ENCODE peak calls at places on chromosomes 7 and 10, in seven cellular contexts. U, Z, W, S, X, R and Q are unnamed samples.

GRCh38 chr7:52209658-52210057 is 825.8 kb upstream of the POM121L12 start:
- DNase-seq in U (no peak), Z (no peak), W (no peak), S (no peak), X (no peak), R (no peak), Q (no peak)

GRCh38 chr10:128263891-128264688 is 137.9 kb upstream of the MKI67 start:
- DNase-seq in U (no peak), Z (peak), W (no peak), S (peak), X (peak), R (peak), Q (peak)

GRCh38 chr10:49502358-49502757 is 36.6 kb downstream of the ERCC6 start:
- DNase-seq in U (no peak), Z (no peak), W (no peak), S (no peak), X (no peak), R (peak), Q (no peak)

GRCh38 chr7:115087437-115087836 is 165.5 kb downstream of the MDFIC start:
- DNase-seq in U (peak), Z (peak), W (no peak), S (no peak), X (no peak), R (peak), Q (no peak)

GRCh38 chr7:114481995-114482394 is 67.4 kb downstream of the FOXP2 start:
- DNase-seq in U (peak), Z (no peak), W (no peak), S (no peak), X (no peak), R (peak), Q (no peak)

GRCh38 chr7:96589038-96589437 is 120.6 kb downstream of the SEM1 start:
- DNase-seq in U (no peak), Z (no peak), W (no peak), S (no peak), X (no peak), R (no peak), Q (no peak)

GRCh38 chr10:3468919-3469638 is 296.5 kb upstream of the PITRM1 start:
- DNase-seq in U (peak), Z (peak), W (no peak), S (no peak), X (no peak), R (peak), Q (no peak)

GRCh38 chr7:37524056-37524455 is 75.4 kb upstream of the ELMO1 start:
- DNase-seq in U (no peak), Z (no peak), W (no peak), S (no peak), X (no peak), R (no peak), Q (no peak)

GRCh38 chr7:124071843-124072242 is 39.0 kb upstream of the TMEM229A start:
- DNase-seq in U (no peak), Z (no peak), W (no peak), S (no peak), X (no peak), R (no peak), Q (no peak)

GRCh38 chr7:42572046-42572445 is 335.0 kb upstream of the GLI3 start:
- DNase-seq in U (no peak), Z (no peak), W (no peak), S (no peak), X (no peak), R (no peak), Q (no peak)

GRCh38 chr10:75209325-75210192 is 1.0 kb upstream of the VDAC2 start:
- DNase-seq in U (no peak), Z (peak), W (peak), S (no peak), X (peak), R (peak), Q (peak)

GRCh38 chr10:79349766-79350406 is 2.6 kb downstream of the PPIF start:
- DNase-seq in U (no peak), Z (no peak), W (peak), S (no peak), X (no peak), R (no peak), Q (peak)
- TF ChIP-seq CTCF in U (no peak), Z (no peak), W (no peak), S (no peak), X (no peak), R (no peak), Q (no peak)

GRCh38 chr7:122092964-122093797 is 50.9 kb downstream of the AASS start:
- DNase-seq in U (peak), Z (peak), W (no peak), S (peak), X (peak), R (peak), Q (peak)
- TF ChIP-seq CTCF in U (peak), Z (peak), W (peak), S (peak), X (peak), R (peak), Q (peak)

DNA sequence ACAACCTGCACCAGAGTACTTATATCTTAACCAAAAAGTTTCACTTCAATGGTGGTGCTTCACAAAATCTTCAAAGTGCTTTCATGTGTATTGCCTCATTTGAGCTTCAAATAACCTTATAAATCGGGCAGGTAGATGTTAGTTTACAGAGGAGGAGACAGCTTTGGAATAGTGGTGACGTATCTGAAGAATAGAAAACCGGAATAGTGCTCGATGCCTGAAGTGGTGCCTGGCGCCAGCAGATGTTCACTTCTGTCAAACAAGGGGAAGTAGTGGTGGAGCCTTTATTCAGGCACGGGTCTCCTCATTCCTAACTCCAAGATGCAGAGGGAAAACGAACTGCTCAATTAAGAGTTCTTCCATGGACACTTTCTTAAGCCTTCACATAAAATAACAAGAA is 58.1 kb downstream of the NHLRC2 start:
- DNase-seq in U (no peak), Z (no peak), W (no peak), S (no peak), X (no peak), R (no peak), Q (no peak)
- TF ChIP-seq CTCF in U (no peak), Z (no peak), W (no peak), S (no peak), X (no peak), R (no peak), Q (no peak)

DNA sequence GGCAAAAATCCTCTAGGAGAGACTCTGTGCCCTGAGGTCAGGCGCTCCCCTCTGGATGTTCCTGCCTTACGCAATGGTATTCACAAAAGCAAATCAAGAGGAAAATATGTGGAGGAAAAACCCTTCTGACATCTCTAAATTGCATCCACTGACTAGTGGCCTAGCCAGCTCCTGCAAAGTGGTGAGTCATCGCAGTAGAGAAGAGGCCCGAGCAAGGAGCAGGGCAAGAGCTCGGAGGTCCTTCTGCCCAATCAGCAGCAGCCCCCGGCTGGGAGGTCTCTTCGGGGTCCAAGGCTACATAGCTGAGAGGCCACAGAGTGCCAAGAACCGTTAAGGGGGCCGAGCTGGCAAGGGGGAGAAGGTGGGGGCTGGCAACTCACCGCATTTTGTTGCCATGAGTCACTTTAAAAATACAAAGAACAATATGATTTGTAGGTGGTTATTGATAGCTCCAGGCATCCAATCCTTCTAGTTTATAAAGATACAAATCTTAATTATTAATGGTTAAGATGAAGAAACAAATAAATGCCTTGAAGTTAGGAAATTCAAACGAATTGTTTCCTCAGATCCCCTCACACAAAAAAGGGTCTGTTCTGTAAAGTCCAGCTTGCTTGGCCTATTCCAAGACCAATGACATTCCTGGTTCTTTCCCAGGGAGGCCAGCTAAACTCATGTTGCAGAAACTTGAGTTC is 161.6 kb downstream of the PKD1L1 start:
- DNase-seq in U (peak), Z (peak), W (peak), S (peak), X (peak), R (peak), Q (peak)
- TF ChIP-seq CTCF in U (no peak), Z (peak), W (no peak), S (no peak), X (no peak), R (no peak), Q (no peak)

DNA sequence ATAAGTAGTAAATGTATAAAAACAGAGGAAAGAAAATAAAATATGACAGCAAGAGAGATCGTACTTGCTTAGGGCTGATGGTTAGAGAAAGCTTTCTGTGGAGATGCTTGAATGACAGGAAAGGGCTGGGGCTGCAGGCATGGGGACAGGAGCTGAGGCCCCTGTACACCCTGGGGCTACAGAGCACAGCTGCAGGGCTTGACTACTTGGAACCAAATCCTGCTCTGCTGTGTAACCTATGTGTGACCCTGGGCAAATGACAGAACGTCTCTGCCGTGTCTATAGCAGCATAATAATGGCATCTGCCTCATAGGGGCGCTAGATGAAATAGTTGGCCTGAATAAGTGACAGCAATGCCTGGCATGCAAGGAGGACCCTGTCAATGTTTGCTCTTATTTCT is 254.1 kb downstream of the USP6NL start:
- DNase-seq in U (no peak), Z (no peak), W (no peak), S (no peak), X (no peak), R (no peak), Q (no peak)
- TF ChIP-seq CTCF in U (no peak), Z (no peak), W (no peak), S (no peak), X (no peak), R (no peak), Q (no peak)

DNA sequence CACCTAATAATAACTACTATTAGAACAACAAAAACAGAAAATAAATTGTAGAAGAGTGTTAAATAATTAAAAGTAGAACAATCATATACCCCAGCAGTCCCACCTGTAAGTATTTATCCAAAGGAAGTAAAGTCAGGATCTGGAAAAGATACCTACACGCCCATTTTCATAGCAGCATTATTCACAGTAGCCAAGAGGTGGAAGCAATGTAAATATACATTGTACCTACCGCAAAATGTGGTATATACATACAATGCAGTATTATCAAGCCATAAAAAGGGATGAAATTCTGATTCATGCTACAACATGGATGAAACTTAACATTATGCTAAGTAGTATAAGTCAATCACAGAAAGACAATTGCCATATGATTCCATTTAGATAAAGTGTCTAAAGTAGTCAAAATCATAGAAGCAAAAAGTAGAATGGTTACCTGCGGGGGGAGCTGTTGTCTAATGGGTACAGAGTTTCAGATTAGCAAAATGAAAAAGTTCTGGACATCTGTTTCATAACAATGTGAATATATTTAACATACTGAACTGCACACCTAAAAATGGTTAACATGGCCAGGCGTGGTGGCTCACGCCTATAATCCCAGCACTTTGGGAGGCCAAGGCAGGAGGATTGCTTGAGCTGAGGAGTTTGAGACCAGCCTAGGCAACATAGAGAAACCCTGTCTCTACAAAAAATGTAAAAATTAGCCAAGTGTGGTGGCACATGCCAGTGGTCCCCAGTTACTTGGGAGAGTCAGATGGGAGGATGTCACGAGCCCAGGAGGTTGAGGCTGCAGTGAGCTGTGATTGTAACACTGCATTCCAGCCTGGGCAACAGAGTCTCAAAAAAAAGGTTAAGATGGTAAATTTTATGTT is 6.0 kb upstream of the TMED4 start:
- DNase-seq in U (no peak), Z (peak), W (no peak), S (no peak), X (peak), R (peak), Q (no peak)
- TF ChIP-seq CTCF in U (peak), Z (peak), W (peak), S (peak), X (no peak), R (peak), Q (no peak)

GRCh38 chr10:83375274-83375673 is 764.0 kb upstream of the GHITM start:
- DNase-seq in U (no peak), Z (no peak), W (no peak), S (no peak), X (no peak), R (no peak), Q (no peak)

GRCh38 chr10:83371696-83372490 is 767.4 kb upstream of the GHITM start:
- DNase-seq in U (no peak), Z (no peak), W (no peak), S (no peak), X (no peak), R (no peak), Q (no peak)

GRCh38 chr10:83374741-83375140 is 764.6 kb upstream of the GHITM start:
- DNase-seq in U (no peak), Z (no peak), W (no peak), S (no peak), X (no peak), R (no peak), Q (no peak)

GRCh38 chr10:83372646-83373045 is 766.7 kb upstream of the GHITM start:
- DNase-seq in U (no peak), Z (no peak), W (no peak), S (no peak), X (no peak), R (peak), Q (no peak)

DNA sequence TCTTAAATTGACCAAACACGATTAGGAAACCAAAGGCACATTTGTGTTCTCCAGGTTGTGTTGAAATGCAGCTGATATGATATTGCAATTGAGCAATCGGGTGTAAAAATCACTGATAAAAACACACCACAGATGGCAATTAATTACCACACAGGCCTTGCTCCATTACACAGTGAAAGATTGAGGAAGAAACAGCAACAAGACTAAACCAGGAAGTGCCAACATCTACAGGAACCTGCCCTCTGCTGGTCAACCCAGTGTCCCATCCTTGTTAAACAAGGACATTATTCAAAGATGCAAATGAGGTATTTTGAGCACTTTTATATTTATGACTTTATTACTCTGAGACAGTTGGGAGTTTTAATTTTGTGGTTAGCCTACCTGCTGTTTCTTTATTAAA is 765.6 kb upstream of the GHITM start:
- DNase-seq in U (no peak), Z (no peak), W (no peak), S (no peak), X (no peak), R (peak), Q (no peak)
- TF ChIP-seq CTCF in U (no peak), Z (peak), W (peak), S (peak), X (no peak), R (peak), Q (peak)

GRCh38 chr7:129664029-129665012 is 52.8 kb downstream of the NRF1 start:
- DNase-seq in U (peak), Z (peak), W (no peak), S (no peak), X (no peak), R (peak), Q (no peak)
- TF ChIP-seq CTCF in U (peak), Z (peak), W (peak), S (peak), X (no peak), R (peak), Q (no peak)

DNA sequence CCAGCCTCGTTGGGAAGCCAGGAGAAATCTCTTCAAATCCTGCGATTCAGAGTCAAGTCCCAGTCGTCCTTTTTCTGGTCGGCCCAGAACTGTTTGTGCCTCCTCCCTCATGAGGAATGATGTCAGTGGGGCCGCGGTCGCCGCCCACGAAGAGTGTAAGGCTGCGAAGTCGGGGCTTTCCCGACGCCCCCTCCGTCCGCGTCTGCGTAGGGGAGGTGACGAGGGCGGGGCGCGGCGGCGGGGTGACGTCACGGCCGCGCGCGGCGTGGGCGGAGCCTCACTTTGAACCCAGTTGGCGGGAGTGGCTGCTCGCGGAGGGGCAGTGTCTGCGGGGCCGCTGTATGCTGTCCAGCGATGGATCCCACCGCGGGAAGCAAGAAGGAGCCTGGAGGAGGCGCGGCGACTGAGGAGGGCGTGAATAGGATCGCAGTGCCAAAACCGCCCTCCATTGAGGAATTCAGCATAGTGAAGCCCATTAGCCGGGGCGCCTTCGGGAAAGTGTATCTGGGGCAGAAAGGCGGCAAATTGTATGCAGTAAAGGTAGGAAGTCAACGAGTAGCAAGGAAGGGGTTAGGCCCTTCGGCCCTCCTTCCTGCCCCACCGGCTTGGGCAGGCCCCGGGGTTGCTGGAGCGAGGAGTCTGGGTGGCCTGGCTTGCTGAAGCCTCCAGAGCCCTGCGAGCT is at the start of gene MASTL:
- DNase-seq in U (peak), Z (peak), W (peak), S (peak), X (peak), R (peak), Q (peak)
- TF ChIP-seq CTCF in U (no peak), Z (no peak), W (no peak), S (no peak), X (no peak), R (no peak), Q (no peak)